ENCODE peak calls at places on chromosomes 4 and X, in four cellular contexts. F is suprapubic skin, L is spleen, B is stomach. I is an unnamed sample. For H3K4me1, the result is how much of the 10 kb centered on the place peaks cover.

GRCh38 chr4:136865591-136865990 is 666.7 kb downstream of the PCDH18 start:
- DNase-seq in F (no peak), L (no peak), B (no peak), I (no peak)

GRCh38 chrX:150934453-150934852 is 36.0 kb upstream of the CD99L2 start:
- DNase-seq in F (no peak), L (no peak), B (no peak), I (no peak)

GRCh38 chr4:105785792-105786191 is 77.2 kb downstream of the GSTCD start:
- DNase-seq in F (no peak), L (no peak), B (no peak), I (no peak)

GRCh38 chr4:106266201-106266600 is 49.8 kb downstream of the TBCK start:
- DNase-seq in F (no peak), L (no peak), B (no peak), I (no peak)

GRCh38 chr4:6272863-6273660 is 3.4 kb downstream of the WFS1 start:
- DNase-seq in F (no peak), L (peak), B (no peak), I (no peak)

GRCh38 chrX:17023670-17024069 is 77.2 kb downstream of the REPS2 start:
- DNase-seq in F (no peak), L (no peak), B (no peak), I (no peak)

GRCh38 chr4:185773419-185773818 is 38.6 kb downstream of the SORBS2 start:
- DNase-seq in F (no peak), L (no peak), B (peak), I (no peak)

GRCh38 chr4:169975837-169976796 is 50.1 kb downstream of the MFAP3L start:
- DNase-seq in F (no peak), L (no peak), B (no peak), I (no peak)

GRCh38 chrX:152915541-152916241 is 17.8 kb downstream of the ZNF185 start:
- DNase-seq in F (no peak), L (no peak), B (no peak), I (no peak)

GRCh38 chrX:40987413-40987812 is 97.8 kb upstream of the USP9X start:
- DNase-seq in F (no peak), L (no peak), B (no peak), I (no peak)

GRCh38 chr4:71211748-71212147 is 127.1 kb upstream of the SLC4A4 start:
- DNase-seq in F (no peak), L (no peak), B (no peak), I (no peak)

GRCh38 chr4:13968723-13969122 is 341.2 kb upstream of the BOD1L1 start:
- DNase-seq in F (no peak), L (no peak), B (no peak), I (no peak)

DNA sequence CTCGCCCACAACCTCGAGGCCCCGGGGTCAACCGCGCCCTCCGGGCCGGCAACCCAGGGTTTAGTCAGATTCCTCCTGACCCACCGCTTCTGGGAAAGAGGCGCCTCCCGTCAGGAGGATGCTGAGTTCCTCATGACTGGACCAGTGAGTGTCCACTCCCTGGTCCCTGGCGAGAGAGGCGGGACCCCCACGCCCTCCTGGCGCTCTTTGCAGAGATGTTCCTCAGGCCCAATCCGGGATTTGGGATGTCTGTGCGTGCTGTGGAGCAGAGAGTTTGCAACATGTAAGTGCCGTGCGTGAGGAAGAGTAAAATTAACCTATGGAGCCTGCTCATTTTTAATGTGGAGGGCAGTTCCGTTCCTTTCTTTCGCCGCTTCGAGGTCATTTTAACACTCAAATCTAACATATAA is 822 bp upstream of the UGDH start:
- DNase-seq in F (peak), L (no peak), B (no peak), I (peak)
- TF ChIP-seq POLR2A in F (no peak), L (no peak), B (no peak), I (no peak)

GRCh38 chr4:134708026-134708425 is 506.4 kb upstream of the PABPC4L start:
- DNase-seq in F (no peak), L (no peak), B (no peak), I (no peak)
- H3K4me1 ChIP-seq in F (under half), L (under half), B (under half), I (under half)

DNA sequence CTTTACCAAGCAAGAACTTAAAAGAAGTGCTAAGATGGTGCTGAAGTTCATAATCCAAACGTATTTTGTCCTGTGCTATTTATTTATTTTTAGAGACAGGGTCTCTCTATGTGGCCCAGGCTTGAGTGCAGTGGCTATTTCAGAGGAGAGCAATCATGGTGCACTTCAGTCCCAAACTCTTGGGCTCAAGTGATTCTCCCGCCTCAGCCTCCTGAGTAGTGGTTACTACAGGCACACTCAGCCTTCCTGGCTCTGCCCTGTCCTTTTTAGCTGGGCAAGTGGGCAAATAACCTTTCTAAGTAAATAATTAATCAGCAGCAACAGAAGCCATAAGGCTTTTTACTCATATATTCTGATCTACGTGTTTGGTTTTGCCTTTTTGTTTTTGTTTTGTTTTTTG is 2.6 kb downstream of the NSD2 start:
- DNase-seq in F (no peak), L (no peak), B (no peak), I (no peak)
- TF ChIP-seq POLR2AphosphoS5 in F (no peak), L (no peak), B (no peak), I (no peak)

GRCh38 chr4:24912252-24913098 is at the start of gene CCDC149:
- DNase-seq in F (peak), L (peak), B (peak), I (no peak)
- TF ChIP-seq POLR2A in F (peak), L (no peak), B (no peak), I (no peak)

GRCh38 chr4:135353008-135353407 is 1151.4 kb upstream of the PABPC4L start:
- DNase-seq in F (no peak), L (no peak), B (no peak), I (no peak)
- H3K4me1 ChIP-seq in F (under half), L (under half), B (under half), I (under half)

DNA sequence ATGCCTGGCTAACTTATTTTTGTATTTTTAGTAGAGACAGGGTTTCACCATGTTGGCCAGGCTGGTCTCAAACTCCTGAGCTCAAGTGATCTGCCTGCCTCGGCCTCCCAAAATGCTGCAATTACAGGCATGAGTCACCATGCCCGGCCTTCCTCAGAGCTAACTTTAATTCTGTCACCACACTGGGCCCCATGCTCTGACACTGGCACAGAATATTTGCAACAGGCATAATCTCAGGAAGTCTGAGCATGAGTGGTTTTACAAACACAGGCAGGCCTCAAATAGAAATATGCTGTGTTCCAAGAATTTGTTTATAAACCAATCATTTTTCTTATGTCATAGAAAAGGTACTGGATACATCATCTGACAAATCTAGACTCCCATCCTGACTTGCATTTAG is 32.7 kb upstream of the FAM9C start:
- DNase-seq in F (no peak), L (no peak), B (no peak), I (no peak)
- TF ChIP-seq POLR2AphosphoS5 in F (no peak), L (no peak), B (no peak), I (no peak)

GRCh38 chr4:340011-340410 is 2.4 kb downstream of the ZNF141 start:
- DNase-seq in F (no peak), L (no peak), B (no peak), I (no peak)
- TF ChIP-seq POLR2A in F (no peak), L (no peak), B (no peak), I (no peak)

I was measured in esophagus muscularis mucosa.